ENCODE peak calls at places on chromosomes 4 and X, in ten cellular contexts. J, I, S, O, L, R, Y, Z, N and B are unnamed samples. For H3K4me1, the result is how much of the 10 kb centered on the place peaks cover.

GRCh38 chr4:133802741-133803140 is 398.8 kb downstream of the PABPC4L start:
- DNase-seq in Z (no peak), N (no peak), O (no peak), I (no peak), S (no peak), L (no peak), J (no peak), Y (no peak), R (no peak), B (no peak)

GRCh38 chr4:184317234-184317918 is 99.7 kb upstream of the ENPP6 start:
- DNase-seq in J (no peak), N (no peak), R (no peak), L (no peak), Z (no peak), O (peak), Y (no peak), I (peak), S (no peak), B (no peak)

GRCh38 chr4:27308379-27308778 is 447.7 kb downstream of the STIM2 start:
- DNase-seq in Y (no peak), J (no peak), R (no peak), Z (no peak), I (no peak), O (no peak), S (no peak), N (no peak), L (no peak), B (no peak)

GRCh38 chr4:138869165-138869564 is 146.4 kb upstream of the NOCT start:
- DNase-seq in I (no peak), O (no peak), Z (no peak), N (no peak), S (no peak), Y (no peak), R (no peak), J (no peak), L (no peak), B (no peak)

GRCh38 chrX:154348646-154349358 is 25.6 kb downstream of the FLNA start:
- DNase-seq in I (no peak), N (no peak), S (no peak), Y (no peak), R (peak), J (no peak), L (peak), O (no peak), Z (no peak), B (no peak)

GRCh38 chrX:39730671-39731389 is 366.9 kb downstream of the BCOR start:
- DNase-seq in R (peak), S (peak), J (peak), I (peak), L (peak), N (peak), Z (peak), Y (peak), O (peak), B (peak)

GRCh38 chr4:1208970-1209704 is 36.8 kb upstream of the SPON2 start:
- DNase-seq in O (no peak), I (no peak), R (peak), N (no peak), Z (no peak), Y (no peak), S (no peak), J (no peak), L (no peak), B (no peak)

GRCh38 chr4:45985038-45985437 is 138.8 kb downstream of the GABRG1 start:
- DNase-seq in I (no peak), O (no peak), S (no peak), N (no peak), Y (no peak), J (no peak), Z (no peak), R (no peak), L (peak), B (no peak)

GRCh38 chrX:100750901-100751300 is 19.0 kb upstream of the SYTL4 start:
- DNase-seq in S (no peak), L (no peak), R (no peak), I (no peak), Y (no peak), Z (no peak), O (no peak), N (no peak), J (no peak), B (no peak)

GRCh38 chr4:101265816-101266172 is 81.5 kb downstream of the PPP3CA start:
- DNase-seq in O (no peak), Y (no peak), R (no peak), S (no peak), Z (no peak), N (no peak), J (no peak), I (no peak), L (no peak), B (peak)

GRCh38 chrX:31420302-31420701 is 348.5 kb upstream of the FTHL17 start:
- DNase-seq in I (no peak), R (no peak), L (no peak), Y (no peak), N (no peak), J (no peak), O (no peak), Z (no peak), S (no peak), B (no peak)

GRCh38 chr4:139951051-139951450 is 202.9 kb downstream of the MAML3 start:
- DNase-seq in Z (no peak), O (no peak), N (no peak), L (no peak), R (no peak), I (no peak), S (no peak), Y (no peak), J (no peak), B (no peak)

GRCh38 chrX:154464806-154465365 is 6.8 kb downstream of the PLXNA3 start:
- DNase-seq in Y (no peak), R (no peak), O (no peak), N (no peak), L (no peak), I (no peak), Z (no peak), S (no peak), J (no peak), B (no peak)

GRCh38 chrX:73289039-73289438 is 74.4 kb upstream of the NAP1L2 start:
- DNase-seq in O (no peak), N (no peak), J (no peak), Z (peak), I (peak), R (no peak), Y (no peak), L (peak), S (no peak), B (no peak)

GRCh38 chr4:146040623-146041022 is 102.0 kb upstream of the ZNF827 start:
- DNase-seq in N (no peak), I (no peak), L (no peak), Y (no peak), O (no peak), R (no peak), S (no peak), Z (no peak), J (no peak), B (no peak)

GRCh38 chr4:150943831-150944230 is 71.3 kb downstream of the LRBA start:
- DNase-seq in Y (no peak), R (no peak), S (no peak), J (no peak), I (no peak), L (peak), N (no peak), Z (no peak), O (no peak), B (no peak)

GRCh38 chr4:186227221-186227620 is at the start of gene KLKB1:
- DNase-seq in R (no peak), S (no peak), Y (no peak), J (no peak), Z (no peak), O (no peak), I (no peak), N (no peak), L (no peak), B (peak)

GRCh38 chr4:70197842-70198241 is 2.3 kb downstream of the ODAM start:
- DNase-seq in N (peak), L (peak), Y (no peak), S (no peak), I (no peak), R (no peak), J (no peak), Z (peak), O (peak), B (peak)

GRCh38 chr4:42641696-42642095 is 15.2 kb downstream of the ATP8A1 start:
- DNase-seq in S (no peak), J (no peak), Z (no peak), I (no peak), L (no peak), N (no peak), O (no peak), Y (no peak), R (no peak), B (peak)

GRCh38 chrX:111445485-111445884 is 33.5 kb upstream of the DCX start:
- DNase-seq in Z (no peak), N (no peak), Y (peak), S (peak), J (no peak), L (peak), I (no peak), R (no peak), O (no peak), B (peak)

GRCh38 chr4:8044699-8045098 is 105.0 kb upstream of the AFAP1 start:
- DNase-seq in O (peak), J (no peak), Y (no peak), Z (no peak), L (no peak), N (no peak), R (no peak), I (no peak), S (no peak), B (peak)

GRCh38 chr4:34766935-34767859 is 1477.1 kb downstream of the ARAP2 start:
- DNase-seq in N (no peak), I (no peak), J (no peak), S (no peak), Y (no peak), L (no peak), Z (no peak), R (no peak), O (no peak), B (no peak)

GRCh38 chr4:53693408-53693807 is 102.1 kb upstream of the LNX1 start:
- DNase-seq in N (no peak), I (no peak), J (no peak), S (no peak), Y (no peak), L (no peak), O (no peak), R (no peak), Z (no peak), B (no peak)

GRCh38 chr4:103156107-103156506 is 42.0 kb downstream of the CENPE start:
- DNase-seq in Z (no peak), L (no peak), R (no peak), N (no peak), S (no peak), I (no peak), J (no peak), O (no peak), Y (no peak), B (no peak)

GRCh38 chr4:61400446-61400845 is 200.3 kb downstream of the ADGRL3 start:
- DNase-seq in Z (no peak), L (no peak), I (no peak), Y (no peak), S (no peak), J (no peak), N (no peak), O (no peak), R (no peak), B (no peak)

GRCh38 chr4:139641218-139641617 is 24.4 kb upstream of the MGST2 start:
- DNase-seq in N (no peak), L (peak), J (no peak), Z (no peak), Y (no peak), O (no peak), S (peak), I (no peak), R (no peak), B (no peak)

GRCh38 chr4:172055046-172055445 is 241.8 kb downstream of the GALNTL6 start:
- DNase-seq in I (no peak), L (no peak), R (no peak), S (no peak), Y (no peak), J (no peak), N (no peak), O (no peak), Z (no peak), B (no peak)

GRCh38 chr4:82786794-82787193 is 11.8 kb downstream of the SCD5 start:
- DNase-seq in S (no peak), Y (no peak), J (peak), R (no peak), O (no peak), I (peak), Z (peak), L (no peak), N (no peak), B (no peak)

GRCh38 chr4:168835880-168836454 is 174.1 kb downstream of the CBR4 start:
- DNase-seq in L (no peak), R (no peak), I (no peak), J (no peak), S (no peak), Z (no peak), N (no peak), O (no peak), Y (no peak), B (no peak)

GRCh38 chr4:39655866-39656265 is 17.2 kb upstream of the SMIM14 start:
- DNase-seq in J (no peak), Y (no peak), Z (no peak), N (no peak), L (no peak), O (no peak), S (no peak), R (no peak), I (no peak), B (peak)

GRCh38 chr4:19298998-19299397 is 952.7 kb upstream of the SLIT2 start:
- DNase-seq in N (no peak), Z (no peak), L (no peak), Y (no peak), S (no peak), J (no peak), I (no peak), O (no peak), R (no peak), B (no peak)

GRCh38 chr4:10182446-10183424 is 66.1 kb upstream of the WDR1 start:
- DNase-seq in N (no peak), L (no peak), O (no peak), J (no peak), R (no peak), Y (no peak), S (no peak), I (no peak), Z (no peak), B (no peak)

GRCh38 chr4:15414601-15415091 is 13.2 kb upstream of the C1QTNF7 start:
- DNase-seq in O (no peak), Z (no peak), S (no peak), J (no peak), I (no peak), Y (no peak), N (no peak), L (no peak), R (no peak), B (no peak)

GRCh38 chr4:105990933-105991332 is 95.7 kb downstream of the NPNT start:
- DNase-seq in L (no peak), S (no peak), R (peak), Y (no peak), I (no peak), O (peak), Z (no peak), N (peak), J (peak), B (no peak)

GRCh38 chr4:126611900-126612299 is 1020.9 kb upstream of the INTU start:
- DNase-seq in Z (no peak), S (no peak), L (no peak), O (no peak), I (no peak), J (no peak), Y (no peak), N (no peak), R (no peak), B (no peak)

GRCh38 chrX:152923599-152923998 is 25.7 kb downstream of the ZNF185 start:
- DNase-seq in R (no peak), Z (no peak), J (no peak), Y (no peak), S (no peak), N (no peak), L (no peak), O (no peak), I (no peak), B (no peak)

GRCh38 chr4:139825523-139826014 is 159.9 kb downstream of the MGST2 start:
- DNase-seq in R (no peak), Z (no peak), I (peak), Y (no peak), J (no peak), N (no peak), L (peak), O (no peak), S (no peak), B (no peak)

GRCh38 chr4:51849430-51849829 is 6.5 kb downstream of the DCUN1D4 start:
- DNase-seq in S (no peak), O (no peak), N (no peak), Y (no peak), L (no peak), Z (no peak), I (no peak), R (no peak), J (no peak), B (no peak)
- H3K4me1 ChIP-seq in S (under half), O (under half), N (half or more), Y (under half), L (under half), Z (under half), I (under half), R (under half), J (under half), B (under half)

GRCh38 chr4:158814636-158815035 is 45.8 kb downstream of the FNIP2 start:
- DNase-seq in N (no peak), L (no peak), Y (no peak), Z (no peak), J (no peak), S (no peak), I (no peak), O (no peak), R (no peak), B (no peak)
- H3K4me1 ChIP-seq in N (half or more), L (under half), Y (under half), Z (under half), J (under half), S (under half), I (under half), O (under half), R (under half), B (under half)

GRCh38 chrX:63855896-63856295 is 70.9 kb upstream of the ARHGEF9 start:
- DNase-seq in N (no peak), S (no peak), J (no peak), Z (no peak), O (no peak), Y (no peak), I (no peak), L (peak), R (no peak), B (no peak)
- H3K4me1 ChIP-seq in N (under half), S (under half), J (under half), Z (under half), O (under half), Y (under half), I (under half), L (under half), R (under half), B (under half)

GRCh38 chr4:7027913-7028312 is 15.3 kb upstream of the TADA2B start:
- DNase-seq in S (no peak), Z (no peak), Y (no peak), O (no peak), J (no peak), I (no peak), N (no peak), R (no peak), L (no peak), B (no peak)
- H3K4me1 ChIP-seq in S (under half), Z (under half), Y (under half), O (under half), J (under half), I (under half), N (under half), R (under half), L (under half), B (under half)

GRCh38 chr4:86928400-86929255 is 6.2 kb upstream of the AFF1 start:
- DNase-seq in R (no peak), O (no peak), N (no peak), I (peak), Z (no peak), Y (no peak), L (no peak), S (no peak), J (no peak), B (no peak)
- H3K4me1 ChIP-seq in R (under half), O (under half), N (under half), I (under half), Z (under half), Y (under half), L (under half), S (half or more), J (under half), B (under half)

GRCh38 chr4:3463556-3464348 is 646 bp downstream of the DOK7 start:
- DNase-seq in S (no peak), Y (no peak), J (no peak), I (no peak), R (no peak), L (no peak), O (no peak), Z (no peak), N (no peak), B (no peak)
- H3K4me1 ChIP-seq in S (under half), Y (under half), J (under half), I (under half), R (under half), L (under half), O (under half), Z (under half), N (under half), B (under half)

GRCh38 chrX:48794340-48794920 is 7.4 kb upstream of the HDAC6 start:
- DNase-seq in S (no peak), J (no peak), O (no peak), I (no peak), N (no peak), L (no peak), Z (no peak), R (no peak), Y (no peak), B (no peak)
- H3K4me1 ChIP-seq in S (under half), J (under half), O (under half), I (under half), N (under half), L (under half), Z (under half), R (under half), Y (under half), B (under half)

GRCh38 chr4:80145739-80146138 is 51.6 kb upstream of the PRDM8 start:
- DNase-seq in Y (no peak), O (no peak), I (no peak), Z (no peak), N (no peak), S (no peak), R (no peak), J (no peak), L (no peak), B (no peak)

GRCh38 chr4:80142396-80143304 is 54.7 kb upstream of the PRDM8 start:
- DNase-seq in N (no peak), I (no peak), S (no peak), L (no peak), Y (no peak), Z (no peak), J (no peak), R (no peak), O (no peak), B (no peak)

GRCh38 chr4:80141543-80141942 is 55.8 kb upstream of the PRDM8 start:
- DNase-seq in R (no peak), J (no peak), N (no peak), Z (no peak), O (no peak), I (no peak), L (no peak), Y (no peak), S (no peak), B (no peak)

GRCh38 chr4:80140237-80140636 is 57.1 kb upstream of the PRDM8 start:
- DNase-seq in S (no peak), N (no peak), J (no peak), Y (no peak), L (no peak), Z (no peak), I (no peak), R (no peak), O (no peak), B (no peak)

DNA sequence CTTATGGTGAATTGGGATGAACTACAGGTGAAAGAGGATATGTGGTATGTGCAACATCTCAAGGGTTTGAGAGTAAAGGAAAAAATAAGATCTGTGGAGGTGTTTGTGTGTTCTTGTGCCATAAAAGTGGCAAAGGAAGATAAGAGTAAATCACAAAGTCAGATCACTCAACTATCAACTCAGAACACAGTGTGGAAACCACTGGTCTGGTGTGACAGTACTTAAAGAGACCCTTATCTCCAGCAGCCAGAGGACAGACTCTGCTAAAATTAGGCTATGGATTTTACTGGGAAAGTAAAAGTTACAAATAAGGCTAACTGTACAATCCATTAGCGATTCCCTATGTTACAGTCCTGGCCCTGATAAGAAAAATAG is 54.0 kb upstream of the PRDM8 start:
- DNase-seq in J (no peak), O (no peak), R (no peak), L (peak), N (no peak), Z (no peak), S (no peak), I (no peak), Y (no peak), B (no peak)
- H3K4me1 ChIP-seq in J (under half), O (under half), R (under half), L (under half), N (under half), Z (under half), S (under half), I (under half), Y (under half), B (under half)

DNA sequence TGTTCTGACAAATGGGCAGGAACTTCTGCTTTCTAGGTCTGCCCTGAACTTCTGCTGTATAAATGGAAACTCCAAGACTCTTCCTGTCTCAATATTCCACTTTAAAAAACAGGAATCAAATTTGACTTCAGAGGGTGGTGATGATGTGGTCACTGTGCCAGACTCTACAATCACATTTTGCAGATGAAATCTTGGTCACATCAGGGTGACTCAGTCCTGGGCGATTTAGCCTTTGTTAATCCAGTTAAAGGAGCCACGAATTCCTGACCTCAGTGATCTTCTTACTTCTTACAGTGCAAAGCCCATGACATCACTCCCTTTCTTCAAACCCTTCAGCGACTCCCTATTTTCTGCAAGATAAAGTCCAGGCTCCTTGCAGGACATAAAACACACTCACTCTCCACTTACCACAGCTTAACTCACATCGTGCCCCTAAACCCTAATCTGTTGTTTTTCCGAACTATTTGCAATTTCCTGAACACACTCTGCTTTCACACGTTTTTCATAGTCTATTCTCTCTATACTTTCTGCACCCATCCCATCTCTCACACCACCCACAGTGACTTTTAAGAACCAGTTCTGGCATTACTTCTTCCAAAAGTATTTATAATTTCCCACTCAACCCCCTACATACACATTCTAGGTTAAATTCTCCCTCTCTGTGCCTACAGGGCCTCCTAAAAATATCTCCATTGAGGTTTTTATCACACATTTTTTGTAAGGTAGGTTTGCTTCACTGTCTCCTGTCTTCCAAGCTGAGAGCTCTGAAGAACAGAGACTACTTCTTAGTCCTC is 11.1 kb downstream of the GASK1B start:
- DNase-seq in R (no peak), S (peak), Z (no peak), N (no peak), I (no peak), O (no peak), L (peak), J (peak), Y (no peak), B (no peak)
- H3K4me1 ChIP-seq in R (under half), S (under half), Z (under half), N (half or more), I (under half), O (under half), L (under half), J (under half), Y (under half), B (under half)